ENCODE peak calls at places on chromosome 10, in eight cellular contexts. N is CD8-positive, alpha-beta T cell; L is CD4-positive, alpha-beta T cell; G is fibroblast of pulmonary artery; O is lower lobe of right lung; Z is choroid plexus epithelial cell; X is RWPE1; T is HFF-Myc. Q is an unnamed sample.

GRCh38 chr10:72259491-72260214 is 14.1 kb upstream of the DDIT4 start:
- DNase-seq in N (peak; percentile 4), L (no peak), G (peak; percentile 53), O (no peak), Z (peak; percentile 86), X (no peak), T (peak; percentile 69), Q (no peak)

GRCh38 chr10:5594271-5595036 is 69.7 kb downstream of the CALML3 start:
- DNase-seq in N (no peak), L (no peak), G (peak; percentile 36), O (peak; percentile 5), Z (peak; percentile 60), X (no peak), T (peak; percentile 98), Q (no peak)

GRCh38 chr10:110852255-110852896 is 19.4 kb upstream of the PDCD4 start:
- DNase-seq in N (no peak), L (no peak), G (no peak), O (no peak), Z (peak; percentile 44), X (peak; percentile 97), T (no peak), Q (no peak)

GRCh38 chr10:133122171-133122935 is 34.6 kb downstream of the ADGRA1 start:
- DNase-seq in N (no peak), L (no peak), G (no peak), O (peak; percentile 24), Z (no peak), X (no peak), T (no peak), Q (no peak)

GRCh38 chr10:112980908-112981307 is 30.9 kb downstream of the TCF7L2 start:
- DNase-seq in N (no peak), L (no peak), G (no peak), O (no peak), Z (no peak), X (no peak), T (no peak), Q (no peak)

GRCh38 chr10:61612451-61612850 is 50.3 kb upstream of the CABCOCO1 start:
- DNase-seq in N (no peak), L (no peak), G (no peak), O (no peak), Z (no peak), X (no peak), T (no peak), Q (no peak)

GRCh38 chr10:69958232-69958902 is 94.3 kb upstream of the MACROH2A2 start:
- DNase-seq in N (no peak), L (no peak), G (peak; percentile 69), O (no peak), Z (peak; percentile 76), X (peak; percentile 67), T (peak; percentile 38), Q (no peak)

GRCh38 chr10:84424731-84425165 is 96.4 kb downstream of the CCSER2 start:
- DNase-seq in N (peak; percentile 23), L (no peak), G (peak; percentile 97), O (peak; percentile 80), Z (peak; percentile 99), X (peak; percentile 54), T (peak; percentile 63), Q (peak; percentile 89)

GRCh38 chr10:42940487-42941157 is 136.2 kb upstream of the RET start:
- DNase-seq in N (no peak), L (no peak), G (no peak), O (peak; percentile 43), Z (no peak), X (no peak), T (no peak), Q (no peak)

DNA sequence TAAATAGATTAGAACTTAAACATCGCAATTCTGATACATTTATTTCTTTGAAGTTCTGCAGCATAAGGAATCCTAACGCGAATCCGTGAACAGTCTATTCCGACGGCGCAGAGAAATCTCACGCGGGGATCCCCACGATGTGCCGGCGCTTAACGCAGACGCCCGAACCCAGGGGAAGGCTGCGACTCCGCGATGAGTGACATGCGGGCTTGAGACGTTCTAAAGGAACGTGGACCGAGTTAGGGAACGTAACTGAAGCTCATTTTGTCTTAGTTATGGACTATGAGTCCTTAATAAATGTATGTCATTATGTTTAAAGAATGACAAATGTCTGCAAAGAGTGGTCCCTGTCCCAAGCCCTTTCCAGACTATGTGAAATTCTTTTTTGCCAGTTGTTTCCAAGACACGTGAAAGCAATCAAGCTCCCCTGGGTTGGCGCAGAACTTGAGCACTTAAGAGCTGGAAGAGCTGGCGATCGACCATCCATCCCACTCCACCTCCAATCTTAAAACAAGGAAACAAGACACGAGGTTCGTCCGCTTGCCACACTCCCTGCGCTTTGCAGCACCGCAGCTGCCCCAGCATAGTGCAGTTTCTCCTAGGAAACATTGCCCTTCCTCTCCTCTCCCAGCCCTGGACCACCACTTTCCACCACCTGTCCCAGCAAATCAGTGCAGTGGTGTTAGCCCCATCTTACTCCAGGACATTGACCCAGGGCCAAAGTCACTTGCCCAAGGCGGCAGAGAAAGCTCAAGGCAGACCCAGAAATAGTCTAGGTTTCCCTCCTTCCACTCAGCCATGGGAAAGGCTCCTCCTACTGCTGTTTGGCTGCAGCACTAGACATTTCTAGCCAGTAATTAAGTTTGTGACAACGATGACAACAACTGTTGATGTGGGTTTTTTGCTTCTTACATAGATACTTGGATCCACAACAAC is 1.2 kb upstream of the PARD3 start:
- DNase-seq in N (no peak), L (no peak), G (peak; percentile 44), O (no peak), Z (peak; percentile 57), X (no peak), T (no peak), Q (no peak)
- TF ChIP-seq CTCF in N (no peak), L (no peak), G (no peak), O (no peak), Z (peak; percentile 34), X (no peak), T (no peak), Q (no peak)

GRCh38 chr10:64118736-64119135 is 597.5 kb downstream of the REEP3 start:
- DNase-seq in N (no peak), L (no peak), G (no peak), O (no peak), Z (no peak), X (no peak), T (no peak), Q (no peak)

GRCh38 chr10:64115471-64115870 is 594.3 kb downstream of the REEP3 start:
- DNase-seq in N (no peak), L (no peak), G (no peak), O (no peak), Z (no peak), X (no peak), T (no peak), Q (no peak)

GRCh38 chr10:64113796-64114195 is 592.6 kb downstream of the REEP3 start:
- DNase-seq in N (no peak), L (no peak), G (no peak), O (no peak), Z (no peak), X (no peak), T (no peak), Q (no peak)

GRCh38 chr10:64116731-64117130 is 595.5 kb downstream of the REEP3 start:
- DNase-seq in N (no peak), L (no peak), G (no peak), O (no peak), Z (no peak), X (no peak), T (no peak), Q (no peak)

GRCh38 chr10:64115913-64116643 is 594.9 kb downstream of the REEP3 start:
- DNase-seq in N (no peak), L (no peak), G (peak; percentile 23), O (no peak), Z (peak; percentile 19), X (peak; percentile 24), T (no peak), Q (no peak)
- TF ChIP-seq CTCF in N (no peak), L (no peak), G (peak; percentile 55), O (peak; percentile 35), Z (peak; percentile 48), X (peak; percentile 49), T (peak; percentile 17), Q (peak; percentile 44)

GRCh38 chr10:74137992-74138391 is 12.6 kb downstream of the AP3M1 start:
- DNase-seq in N (no peak), L (no peak), G (no peak), O (no peak), Z (no peak), X (no peak), T (no peak), Q (no peak)
- TF ChIP-seq CTCF in N (no peak), L (no peak), G (no peak), O (no peak), Z (no peak), X (no peak), T (no peak), Q (no peak)

GRCh38 chr10:29174389-29174788 is 114.5 kb upstream of the LYZL1 start:
- DNase-seq in N (no peak), L (no peak), G (no peak), O (no peak), Z (no peak), X (no peak), T (no peak), Q (no peak)
- TF ChIP-seq CTCF in N (no peak), L (no peak), G (no peak), O (no peak), Z (no peak), X (no peak), T (no peak), Q (no peak)

GRCh38 chr10:22993314-22993713 is 65.5 kb downstream of the ARMC3 start:
- DNase-seq in N (no peak), L (no peak), G (no peak), O (no peak), Z (no peak), X (no peak), T (no peak), Q (no peak)
- TF ChIP-seq CTCF in N (no peak), L (no peak), G (no peak), O (no peak), Z (no peak), X (no peak), T (no peak), Q (no peak)

DNA sequence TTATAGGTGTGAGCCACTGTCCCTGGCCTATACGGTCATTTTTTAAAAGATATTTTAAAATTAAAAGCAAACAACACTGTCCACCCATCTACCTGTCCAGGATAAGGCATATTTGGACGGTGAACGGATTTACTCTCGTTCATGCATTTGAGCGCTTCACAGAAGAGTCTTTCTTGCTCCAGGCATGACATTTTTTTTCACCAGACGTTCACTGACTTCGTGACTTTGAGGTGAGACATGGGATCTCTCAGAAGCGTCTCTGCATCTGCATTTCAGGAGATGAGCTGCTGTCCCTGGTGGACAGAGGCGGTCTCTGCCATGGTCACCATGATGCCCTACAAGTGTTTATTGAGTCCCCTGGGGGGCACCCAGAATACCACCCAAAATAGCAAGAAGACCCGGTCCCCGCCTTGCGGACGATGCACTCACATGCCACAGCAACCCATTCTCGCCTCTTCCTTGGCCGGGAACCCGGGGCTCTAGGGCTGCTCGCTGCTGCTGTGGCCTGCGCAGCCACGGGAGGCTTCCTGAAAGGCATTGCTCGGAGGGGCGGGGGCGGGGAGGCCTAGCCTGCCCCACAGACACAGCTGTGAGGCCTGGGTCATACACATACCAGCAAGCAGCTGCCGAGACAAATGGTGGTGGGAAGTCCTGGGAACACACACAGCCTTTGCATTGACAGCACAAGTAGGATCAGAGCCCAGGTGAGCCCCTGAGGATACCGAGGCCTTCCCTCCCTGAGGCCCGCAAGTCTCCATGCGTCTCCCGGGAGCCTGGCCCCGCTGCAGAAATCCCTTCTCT is 84.4 kb downstream of the RGS10 start:
- DNase-seq in N (no peak), L (no peak), G (no peak), O (no peak), Z (no peak), X (no peak), T (no peak), Q (no peak)
- TF ChIP-seq CTCF in N (no peak), L (no peak), G (no peak), O (no peak), Z (no peak), X (no peak), T (no peak), Q (no peak)

GRCh38 chr10:48804740-48805182 is 120.1 kb downstream of the WDFY4 start:
- DNase-seq in N (no peak), L (peak; percentile 15), G (no peak), O (no peak), Z (no peak), X (no peak), T (no peak), Q (no peak)
- TF ChIP-seq CTCF in N (no peak), L (no peak), G (no peak), O (no peak), Z (no peak), X (no peak), T (no peak), Q (no peak)